ENCODE peak calls at places on chromosomes 4 and X, in nine cellular contexts. V is T-cell; Y is BJ; I is psoas muscle; J is HFF-Myc; H is ovary; A is choroid plexus epithelial cell; L is GM04504; F is stimulated activated CD8-positive, alpha-beta memory T cell treated with anti-CD3 and anti-CD28 coated beads, Interleukin-15, amount 100 ng/mL, for 24 hours. B is an unnamed sample.

GRCh38 chr4:166293551-166293950 is 420.5 kb downstream of the TLL1 start:
- DNase-seq in V (no peak), I (no peak), J (no peak), L (no peak), A (peak), Y (no peak), F (no peak), H (no peak), B (no peak)

GRCh38 chr4:173411106-173411703 is 12.3 kb upstream of the SCRG1 start:
- DNase-seq in J (no peak), V (no peak), Y (no peak), A (peak), H (no peak), L (no peak), I (no peak), F (no peak), B (no peak)

GRCh38 chr4:77880784-77881183 is 18.2 kb downstream of the MRPL1 start:
- DNase-seq in I (no peak), F (no peak), J (no peak), H (no peak), V (no peak), A (no peak), Y (no peak), L (no peak), B (no peak)

GRCh38 chr4:35358001-35358584 is 886.2 kb downstream of the ARAP2 start:
- DNase-seq in I (no peak), V (no peak), L (no peak), H (no peak), Y (no peak), J (no peak), F (no peak), A (no peak), B (no peak)

GRCh38 chr4:8200302-8200975 is 1.3 kb downstream of the SH3TC1 start:
- DNase-seq in J (no peak), H (no peak), A (peak), Y (no peak), F (no peak), L (no peak), V (peak), I (peak), B (peak)

GRCh38 chr4:113052379-113052951 is 3.0 kb downstream of the ANK2 start:
- DNase-seq in H (no peak), J (no peak), A (peak), Y (no peak), V (no peak), L (no peak), F (no peak), I (no peak), B (no peak)

GRCh38 chr4:36278789-36279188 is 2.6 kb upstream of the DTHD1 start:
- DNase-seq in F (no peak), Y (no peak), L (no peak), A (no peak), I (no peak), J (no peak), H (no peak), V (no peak), B (no peak)

GRCh38 chr4:62193726-62194125 is 993.6 kb downstream of the ADGRL3 start:
- DNase-seq in H (no peak), F (no peak), Y (no peak), J (no peak), A (peak), I (no peak), L (no peak), V (no peak), B (no peak)

GRCh38 chrX:78104447-78105176 is 564 bp downstream of the PGK1 start:
- DNase-seq in A (peak), H (peak), F (no peak), I (peak), L (no peak), Y (peak), V (no peak), J (no peak), B (peak)

GRCh38 chr4:5036239-5036638 is 15.0 kb upstream of the STK32B start:
- DNase-seq in F (no peak), J (peak), A (peak), I (no peak), L (no peak), Y (no peak), V (no peak), H (no peak), B (no peak)

GRCh38 chr4:6134612-6135220 is 65.6 kb downstream of the JAKMIP1 start:
- DNase-seq in A (no peak), J (no peak), H (no peak), V (peak), Y (no peak), F (peak), I (no peak), L (no peak), B (no peak)

GRCh38 chr4:54392459-54392858 is 163.4 kb downstream of the PDGFRA start:
- DNase-seq in J (no peak), A (no peak), H (no peak), Y (no peak), F (no peak), V (no peak), L (no peak), I (no peak), B (no peak)

GRCh38 chrX:23578079-23578478 is 89.2 kb upstream of the PRDX4 start:
- DNase-seq in Y (no peak), V (no peak), J (no peak), I (no peak), L (no peak), H (no peak), F (no peak), A (peak), B (no peak)

GRCh38 chr4:79049840-79050520 is 110.7 kb upstream of the PAQR3 start:
- DNase-seq in F (no peak), J (no peak), H (no peak), A (no peak), Y (no peak), V (no peak), I (no peak), L (peak), B (no peak)

GRCh38 chr4:89000844-89001360 is 56.1 kb downstream of the FAM13A start:
- DNase-seq in Y (no peak), H (no peak), L (no peak), I (no peak), A (peak), V (no peak), J (peak), F (no peak), B (no peak)

GRCh38 chrX:148947399-148948025 is 447.1 kb downstream of the AFF2 start:
- DNase-seq in L (no peak), Y (no peak), H (no peak), V (no peak), F (no peak), J (no peak), A (peak), I (no peak), B (no peak)

GRCh38 chrX:17474892-17475291 is 99.9 kb downstream of the NHS start:
- DNase-seq in V (no peak), F (no peak), H (no peak), A (peak), J (no peak), I (no peak), L (peak), Y (peak), B (no peak)

GRCh38 chr4:56530269-56531148 is 24.9 kb downstream of the ARL9 start:
- DNase-seq in I (peak), H (peak), F (peak), L (peak), A (peak), J (peak), Y (peak), V (peak), B (peak)

GRCh38 chr4:2078584-2078983 is 19.5 kb downstream of the NAT8L start:
- DNase-seq in H (no peak), L (no peak), Y (peak), A (no peak), I (no peak), V (no peak), F (no peak), J (no peak), B (no peak)

GRCh38 chr4:68021185-68021584 is 57.9 kb upstream of the TMPRSS11A start:
- DNase-seq in Y (no peak), I (no peak), L (no peak), A (no peak), H (no peak), V (no peak), F (no peak), J (no peak), B (no peak)

GRCh38 chr4:24840362-24840761 is 45.0 kb downstream of the SOD3 start:
- DNase-seq in F (no peak), L (no peak), A (no peak), I (no peak), V (no peak), Y (no peak), H (no peak), J (no peak), B (no peak)

GRCh38 chr4:125847518-125847917 is 532.8 kb downstream of the FAT4 start:
- DNase-seq in I (no peak), L (no peak), F (no peak), J (no peak), A (no peak), H (no peak), V (no peak), Y (no peak), B (no peak)

GRCh38 chrX:119669424-119670037 is 23.4 kb downstream of the SEPTIN6 start:
- DNase-seq in J (no peak), I (peak), A (peak), L (no peak), Y (no peak), V (no peak), H (no peak), F (no peak), B (no peak)

GRCh38 chr4:114601304-114602052 is 2.9 kb downstream of the UGT8 start:
- DNase-seq in Y (no peak), I (no peak), F (no peak), A (no peak), V (no peak), H (no peak), L (no peak), J (no peak), B (no peak)

GRCh38 chr4:1621996-1622637 is 62.0 kb downstream of the FAM53A start:
- DNase-seq in Y (no peak), F (no peak), V (no peak), I (no peak), H (no peak), A (no peak), L (no peak), J (no peak), B (no peak)

GRCh38 chr4:174358823-174359222 is 75.1 kb downstream of the CEP44 start:
- DNase-seq in F (no peak), V (no peak), L (peak), H (no peak), J (peak), I (no peak), Y (peak), A (peak), B (no peak)

GRCh38 chrX:1172496-1172895 is 40.0 kb downstream of the CRLF2 start:
- DNase-seq in A (no peak), J (no peak), H (no peak), Y (no peak), I (no peak), V (no peak), L (no peak), F (no peak), B (no peak)

GRCh38 chr4:85209161-85209560 is 242.7 kb upstream of the WDFY3 start:
- DNase-seq in H (no peak), I (no peak), A (no peak), V (no peak), J (no peak), F (no peak), L (no peak), Y (no peak), B (no peak)

GRCh38 chrX:43822015-43822414 is 60.2 kb downstream of the MAOB start:
- DNase-seq in V (no peak), A (peak), H (no peak), F (no peak), L (no peak), Y (no peak), J (no peak), I (no peak), B (no peak)

GRCh38 chr4:16104520-16104919 is 20.7 kb upstream of the PROM1 start:
- DNase-seq in F (no peak), Y (no peak), I (no peak), L (no peak), J (no peak), A (no peak), H (no peak), V (no peak), B (no peak)

GRCh38 chr4:180058731-180059215 is 2184.4 kb upstream of the TENM3 start:
- DNase-seq in F (no peak), V (no peak), L (peak), J (no peak), I (peak), H (peak), A (peak), Y (no peak), B (peak)

GRCh38 chrX:124239324-124239723 is 93.1 kb upstream of the TEX13D start:
- DNase-seq in V (no peak), F (no peak), H (no peak), L (no peak), Y (no peak), I (no peak), J (no peak), A (no peak), B (no peak)

GRCh38 chrX:39222361-39223113 is 421.3 kb downstream of the MID1IP1 start:
- DNase-seq in Y (no peak), L (no peak), A (no peak), V (no peak), J (no peak), H (no peak), I (no peak), F (no peak), B (no peak)

GRCh38 chr4:150682126-150682525 is 100.2 kb downstream of the MAB21L2 start:
- DNase-seq in F (no peak), A (no peak), I (no peak), J (no peak), H (no peak), V (no peak), Y (no peak), L (no peak), B (no peak)

GRCh38 chrX:20432048-20432447 is 165.3 kb upstream of the RPS6KA3 start:
- DNase-seq in H (no peak), A (peak), V (no peak), L (no peak), I (no peak), Y (no peak), F (no peak), J (peak), B (no peak)

GRCh38 chr4:7364979-7365378 is 69.8 kb downstream of the PSAPL1 start:
- DNase-seq in J (no peak), H (no peak), L (no peak), A (no peak), F (no peak), Y (no peak), V (no peak), I (no peak), B (peak)

GRCh38 chr4:6986781-6987565 is 56.2 kb upstream of the TADA2B start:
- DNase-seq in L (peak), Y (no peak), H (peak), F (peak), J (no peak), A (peak), I (peak), V (peak), B (peak)

GRCh38 chr4:100189820-100190642 is at the start of gene DDIT4L:
- DNase-seq in L (peak), V (no peak), F (no peak), I (peak), H (peak), J (no peak), A (peak), Y (no peak), B (peak)

GRCh38 chr4:124278477-124278876 is 434.1 kb downstream of the ANKRD50 start:
- DNase-seq in A (peak), L (no peak), J (peak), V (no peak), H (no peak), Y (peak), I (no peak), F (no peak), B (no peak)